ENCODE peak calls at places on chromosome 2, in four cellular contexts. I, R, B and G are unnamed samples.

GRCh38 chr2:46798041-46798440 is 117.6 kb downstream of the MCFD2 start:
- DNase-seq in I (no peak), R (no peak), B (no peak), G (no peak)

GRCh38 chr2:26068602-26069298 is 34.9 kb downstream of the RAB10 start:
- DNase-seq in I (peak), R (peak), B (peak), G (peak)

GRCh38 chr2:16042201-16042700 is 101.9 kb downstream of the MYCN start:
- DNase-seq in I (no peak), R (no peak), B (no peak), G (no peak)

GRCh38 chr2:217929757-217930707 is 72.8 kb downstream of the TNS1 start:
- DNase-seq in I (no peak), R (peak), B (no peak), G (no peak)

GRCh38 chr2:16020389-16021008 is 80.1 kb downstream of the MYCN start:
- DNase-seq in I (no peak), R (no peak), B (no peak), G (no peak)

GRCh38 chr2:217919781-217920351 is 82.9 kb downstream of the TNS1 start:
- DNase-seq in I (no peak), R (no peak), B (no peak), G (no peak)

GRCh38 chr2:237886702-237887481 is 27.5 kb downstream of the RAMP1 start:
- DNase-seq in I (no peak), R (no peak), B (no peak), G (no peak)

GRCh38 chr2:8566788-8567468 is 114.9 kb upstream of the ID2 start:
- DNase-seq in I (no peak), R (no peak), B (no peak), G (no peak)

GRCh38 chr2:182229288-182229687 is 197.5 kb downstream of the PDE1A start:
- DNase-seq in I (no peak), R (no peak), B (no peak), G (no peak)

GRCh38 chr2:129929321-129930290 is 49.9 kb upstream of the RAB6C start:
- DNase-seq in I (no peak), R (no peak), B (no peak), G (no peak)

GRCh38 chr2:158179660-158180059 is 78.0 kb downstream of the UPP2 start:
- DNase-seq in I (no peak), R (peak), B (no peak), G (no peak)

GRCh38 chr2:16192416-16193216 is 252.3 kb downstream of the MYCN start:
- DNase-seq in I (no peak), R (no peak), B (no peak), G (no peak)

GRCh38 chr2:25000503-25001328 is 29.0 kb upstream of the DNAJC27 start:
- DNase-seq in I (no peak), R (no peak), B (no peak), G (no peak)

GRCh38 chr2:16726147-16726546 is 60.5 kb upstream of the CYRIA start:
- DNase-seq in I (no peak), R (no peak), B (no peak), G (no peak)

GRCh38 chr2:86416126-86416525 is 25.0 kb upstream of the KDM3A start:
- DNase-seq in I (no peak), R (no peak), B (no peak), G (no peak)

GRCh38 chr2:150911766-150912280 is 349.8 kb downstream of the RBM43 start:
- DNase-seq in I (peak), R (peak), B (no peak), G (no peak)
- TF ChIP-seq JUNB in I (peak), R (no peak), B (no peak), G (no peak)

GRCh38 chr2:143796051-143796450 is 666.8 kb downstream of the ARHGAP15 start:
- DNase-seq in I (no peak), R (no peak), B (no peak), G (no peak)
- H3K27ac ChIP-seq in I (no peak), R (no peak), B (no peak), G (no peak)

GRCh38 chr2:174985624-174986023 is 19.6 kb downstream of the CHN1 start:
- DNase-seq in I (no peak), R (peak), B (no peak), G (no peak)
- TF ChIP-seq ESRRA in I (no peak), R (no peak), B (no peak), G (no peak)

DNA sequence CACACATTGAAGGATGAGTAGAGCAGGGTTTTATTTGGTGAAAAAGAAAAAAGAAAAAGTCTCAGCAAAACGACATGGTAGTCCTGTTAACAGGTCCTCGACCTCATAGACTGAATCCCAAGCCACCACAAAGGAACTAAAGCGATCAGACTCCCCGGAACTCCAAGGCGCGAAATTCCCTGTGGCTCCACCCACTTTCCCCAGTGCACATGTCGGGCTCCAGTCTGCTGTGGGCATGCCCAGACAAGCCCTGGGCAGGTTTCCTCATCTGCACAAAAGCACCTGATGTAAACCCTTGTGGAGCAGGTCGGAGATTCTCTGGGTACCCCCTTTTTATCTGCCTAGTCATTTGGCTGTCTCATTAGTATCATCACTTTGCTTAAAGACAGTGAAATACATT is 170.7 kb upstream of the FSIP2 start:
- DNase-seq in I (no peak), R (no peak), B (no peak), G (no peak)
- TF ChIP-seq JUNB in I (no peak), R (no peak), B (no peak), G (no peak)

DNA sequence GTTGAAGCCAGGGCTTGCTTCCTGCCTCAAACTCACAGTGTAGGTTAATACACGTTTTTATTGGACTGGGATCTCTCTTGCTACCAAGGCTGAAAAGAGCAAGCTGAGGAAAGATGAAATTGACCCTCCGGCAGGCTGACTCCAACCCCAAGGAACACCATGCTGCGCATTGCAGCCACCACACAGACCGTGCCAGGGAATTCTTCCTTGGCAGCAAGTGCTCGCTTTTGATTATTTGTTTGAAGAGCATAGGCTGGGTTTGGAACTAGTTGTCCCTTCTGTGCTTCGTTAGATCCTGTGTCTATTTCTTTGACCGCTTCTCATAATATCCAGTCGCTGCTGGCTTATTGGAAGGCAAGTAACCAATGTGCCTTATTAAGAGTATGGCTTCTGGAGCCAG is 34.4 kb upstream of the DARS1 start:
- DNase-seq in I (no peak), R (no peak), B (no peak), G (no peak)
- H3K27ac ChIP-seq in I (no peak), R (no peak), B (no peak), G (no peak)

DNA sequence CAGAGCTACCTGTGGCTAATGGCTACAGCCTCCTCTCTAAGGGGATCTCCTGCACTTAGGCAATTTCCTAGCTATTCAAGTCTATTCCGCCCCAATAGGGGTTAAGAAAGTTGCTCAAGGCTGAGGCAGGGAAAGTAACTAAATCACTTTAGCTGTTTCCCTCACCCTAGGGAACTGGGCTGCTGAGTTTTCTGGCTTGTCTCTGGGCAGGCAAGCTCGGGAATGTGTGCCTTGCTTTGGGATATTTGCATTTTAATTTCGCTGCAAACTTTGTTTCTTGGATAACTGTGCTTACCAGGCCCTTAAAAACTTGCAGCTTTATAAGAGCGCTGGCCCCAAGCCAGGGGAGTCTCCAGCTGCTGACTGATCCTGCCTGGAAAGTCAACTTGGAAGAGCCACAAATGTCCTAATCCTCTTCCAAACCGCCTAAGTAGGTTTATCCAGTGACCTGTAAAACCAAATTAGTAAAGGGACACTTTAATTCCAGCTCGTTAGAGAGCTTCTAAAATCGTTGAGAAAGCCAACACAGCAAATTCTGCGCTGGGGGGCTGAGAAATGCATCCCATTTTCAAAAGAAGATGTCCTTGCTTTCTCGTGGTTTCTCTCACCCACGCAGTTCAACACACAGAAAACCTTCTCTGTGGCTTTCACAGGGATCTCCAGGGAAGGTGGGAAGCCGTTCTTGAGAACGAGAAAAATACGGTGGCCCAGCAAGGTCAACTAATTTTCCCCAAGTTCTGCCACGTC is 59.5 kb upstream of the SP3 start:
- DNase-seq in I (no peak), R (no peak), B (no peak), G (no peak)
- TF ChIP-seq ESRRA in I (no peak), R (no peak), B (no peak), G (no peak)

GRCh38 chr2:60819936-60820335 is 61.4 kb upstream of the REL start:
- DNase-seq in I (no peak), R (no peak), B (no peak), G (no peak)

GRCh38 chr2:60821133-60821469 is 60.3 kb upstream of the REL start:
- DNase-seq in I (no peak), R (no peak), B (no peak), G (no peak)

GRCh38 chr2:60819155-60819862 is 62.1 kb upstream of the REL start:
- DNase-seq in I (no peak), R (no peak), B (no peak), G (no peak)

GRCh38 chr2:60820416-60821132 is 60.8 kb upstream of the REL start:
- DNase-seq in I (no peak), R (no peak), B (no peak), G (no peak)

GRCh38 chr2:60818272-60818671 is 62.2 kb downstream of the PAPOLG start:
- DNase-seq in I (no peak), R (peak), B (no peak), G (no peak)
- TF ChIP-seq JUNB in I (no peak), R (no peak), B (no peak), G (no peak)